ENCODE peak calls at places on chromosomes 5 and 9, in six cellular contexts. P, X, E, H, U and Z are unnamed samples.

GRCh38 chr5:79816014-79816413 is 126.4 kb downstream of the CMYA5 start:
- DNase-seq in H (no peak), P (no peak), X (no peak), U (no peak), E (no peak), Z (no peak)

GRCh38 chr9:34124103-34124502 is 2.4 kb downstream of the DCAF12 start:
- DNase-seq in E (no peak), H (no peak), U (no peak), P (peak; percentile 64), X (no peak), Z (no peak)

GRCh38 chr5:35617435-35618296 is at the start of gene SPEF2:
- DNase-seq in U (peak; percentile 74), X (peak; percentile 84), P (peak; percentile 92), E (peak; percentile 74), H (peak; percentile 90), Z (peak; percentile 69)

GRCh38 chr9:72952914-72953313 is at the start of gene ALDH1A1:
- DNase-seq in P (no peak), H (peak; percentile 42), U (no peak), X (peak; percentile 64), E (no peak), Z (no peak)

GRCh38 chr9:134408939-134409737 is 82.9 kb downstream of the RXRA start:
- DNase-seq in H (no peak), P (peak; percentile 90), E (no peak), U (no peak), X (no peak), Z (no peak)

GRCh38 chr9:129547063-129547462 is 73.8 kb downstream of the C9orf50 start:
- DNase-seq in P (no peak), E (no peak), X (no peak), U (no peak), H (no peak), Z (no peak)

GRCh38 chr5:140822281-140822629 is 842 bp downstream of the PCDHA5 start:
- DNase-seq in E (no peak), X (no peak), U (no peak), P (no peak), H (no peak), Z (no peak)

GRCh38 chr5:16345454-16345853 is 120.1 kb downstream of the ZNF622 start:
- DNase-seq in U (no peak), X (no peak), H (no peak), E (no peak), P (no peak), Z (no peak)

GRCh38 chr5:98349251-98349989 is 424.0 kb upstream of the RGMB start:
- DNase-seq in E (no peak), U (no peak), P (no peak), H (peak; percentile 37), X (no peak), Z (peak; percentile 64)

GRCh38 chr9:79663878-79664277 is 92.1 kb downstream of the TLE4 start:
- DNase-seq in E (no peak), H (no peak), P (no peak), U (no peak), X (no peak), Z (no peak)

GRCh38 chr5:88826959-88827585 is 55.9 kb downstream of the MEF2C start:
- DNase-seq in E (peak; percentile 49), P (peak; percentile 79), X (peak; percentile 33), H (peak; percentile 42), U (peak; percentile 55), Z (peak; percentile 58)
- H3K4me3 ChIP-seq in E (no peak overlapping the region), P (peak overlapping the region; percentile 10), X (no peak overlapping the region), H (no peak overlapping the region), U (no peak overlapping the region), Z (no peak overlapping the region)

DNA sequence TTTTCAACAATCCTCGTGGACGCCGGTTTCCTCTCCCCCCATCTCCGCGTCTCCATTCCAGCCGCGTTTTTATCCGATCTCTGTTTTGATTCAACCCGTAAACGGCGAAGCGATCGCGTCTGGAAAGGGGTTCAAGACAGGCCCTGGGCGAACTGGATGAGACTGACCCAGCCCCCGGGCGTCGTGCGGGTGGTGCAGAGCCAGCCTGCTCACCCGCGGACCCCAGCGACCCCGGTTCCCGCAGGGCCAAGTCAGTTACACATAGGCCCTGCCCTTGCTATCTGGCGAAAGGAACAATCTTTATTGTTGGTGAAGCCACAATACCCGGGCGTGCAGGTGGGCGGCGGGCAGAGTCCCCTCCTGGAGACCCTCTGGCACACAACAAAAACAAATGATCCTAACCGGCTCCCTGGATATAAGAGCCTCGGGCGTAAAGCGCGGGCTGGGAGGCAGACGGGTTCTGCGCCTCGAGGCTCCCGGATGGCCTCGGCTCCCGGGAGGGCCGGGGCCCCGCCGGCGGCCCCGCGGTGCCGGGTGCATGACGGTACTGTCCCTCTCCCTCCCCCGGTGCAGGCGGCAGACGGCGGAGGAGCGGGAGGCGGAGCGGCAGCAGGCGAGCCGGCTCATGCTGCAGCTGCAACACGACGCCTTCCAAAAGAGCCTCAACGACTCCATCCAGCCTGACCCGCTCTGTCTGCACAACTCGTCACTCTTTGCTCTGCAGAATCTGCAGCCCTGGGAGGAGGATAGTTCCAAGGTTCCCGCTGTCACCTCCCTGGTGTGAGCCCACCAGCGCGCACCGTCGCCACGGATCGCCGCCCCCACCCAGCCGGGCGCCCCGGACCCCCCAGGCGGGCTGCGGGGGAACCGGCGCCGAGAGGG is 2.0 kb downstream of the TLX3 start:
- DNase-seq in E (no peak), H (no peak), U (no peak), X (no peak), P (no peak), Z (no peak)
- H3K4me3 ChIP-seq in E (no peak overlapping the region), H (no peak overlapping the region), U (no peak overlapping the region), X (no peak overlapping the region), P (peak overlapping the region; percentile 5), Z (peak overlapping the region; percentile 5)

DNA sequence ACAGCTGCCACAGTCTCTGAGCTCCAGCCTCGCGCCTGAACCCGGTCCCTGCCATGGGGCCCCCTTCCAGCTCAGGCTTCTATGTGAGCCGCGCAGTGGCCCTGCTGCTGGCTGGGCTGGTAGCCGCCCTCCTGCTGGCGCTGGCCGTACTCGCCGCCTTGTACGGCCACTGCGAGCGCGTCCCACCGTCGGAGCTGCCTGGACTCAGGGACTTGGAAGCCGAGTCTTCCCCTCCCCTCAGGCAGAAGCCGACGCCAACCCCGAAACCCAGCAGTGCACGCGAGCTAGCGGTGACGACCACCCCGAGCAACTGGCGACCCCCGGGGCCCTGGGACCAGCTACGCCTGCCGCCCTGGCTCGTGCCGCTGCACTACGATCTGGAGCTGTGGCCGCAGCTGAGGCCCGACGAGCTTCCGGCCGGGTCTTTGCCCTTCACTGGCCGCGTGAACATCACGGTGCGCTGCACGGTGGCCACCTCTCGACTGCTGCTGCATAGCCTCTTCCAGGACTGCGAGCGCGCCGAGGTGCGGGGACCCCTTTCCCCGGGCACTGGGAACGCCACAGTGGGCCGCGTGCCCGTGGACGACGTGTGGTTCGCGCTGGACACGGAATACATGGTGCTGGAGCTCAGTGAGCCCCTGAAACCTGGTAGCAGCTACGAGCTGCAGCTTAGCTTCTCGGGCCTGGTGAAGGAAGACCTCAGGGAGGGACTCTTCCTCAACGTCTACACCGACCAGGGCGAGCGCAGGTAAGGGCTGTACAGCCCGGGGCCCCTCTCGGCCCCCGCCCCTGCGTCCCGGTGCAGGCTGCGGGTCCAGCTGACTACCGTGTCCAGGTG is 509 bp downstream of the LVRN start:
- DNase-seq in H (no peak), E (no peak), U (no peak), X (peak; percentile 7), P (peak; percentile 76), Z (no peak)
- H3K4me3 ChIP-seq in H (peak overlapping the region; percentile 48), E (no peak overlapping the region), U (peak overlapping the region; percentile 40), X (no peak overlapping the region), P (peak overlapping the region; percentile 26), Z (peak overlapping the region; percentile 36)

GRCh38 chr9:37424686-37425297 is 2.3 kb downstream of the GRHPR start:
- DNase-seq in H (no peak), X (no peak), P (no peak), U (no peak), E (no peak), Z (no peak)

GRCh38 chr9:37424204-37424685 is 1.7 kb downstream of the GRHPR start:
- DNase-seq in H (no peak), U (no peak), E (no peak), X (no peak), P (no peak), Z (no peak)

GRCh38 chr9:37422289-37423104 is at the start of gene GRHPR:
- DNase-seq in H (peak; percentile 65), X (peak; percentile 94), E (peak; percentile 83), U (no peak), P (peak; percentile 98), Z (peak; percentile 16)

GRCh38 chr9:37421914-37422288 is 595 bp upstream of the GRHPR start:
- DNase-seq in U (no peak), H (no peak), E (no peak), X (no peak), P (no peak), Z (no peak)

GRCh38 chr9:37423508-37423907 is 1.0 kb downstream of the GRHPR start:
- DNase-seq in E (no peak), P (no peak), H (no peak), U (no peak), X (no peak), Z (no peak)
- H3K4me3 ChIP-seq in E (no peak overlapping the region), P (peak overlapping the region; percentile 74), H (peak overlapping the region; percentile 82), U (peak overlapping the region; percentile 92), X (no peak overlapping the region), Z (peak overlapping the region; percentile 85)

GRCh38 chr5:134550271-134551214 is 25.1 kb downstream of the JADE2 start:
- DNase-seq in H (no peak), P (no peak), E (no peak), X (no peak), U (no peak), Z (no peak)

GRCh38 chr5:134545070-134545868 is 19.8 kb downstream of the JADE2 start:
- DNase-seq in X (peak; percentile 49), P (peak; percentile 85), U (no peak), H (peak; percentile 82), E (no peak), Z (peak; percentile 71)

GRCh38 chr5:134549714-134550113 is 24.2 kb downstream of the JADE2 start:
- DNase-seq in E (no peak), P (no peak), U (no peak), X (no peak), H (no peak), Z (peak; percentile 61)

GRCh38 chr5:134547999-134548626 is 22.6 kb downstream of the JADE2 start:
- DNase-seq in X (no peak), U (no peak), E (no peak), P (no peak), H (no peak), Z (no peak)

DNA sequence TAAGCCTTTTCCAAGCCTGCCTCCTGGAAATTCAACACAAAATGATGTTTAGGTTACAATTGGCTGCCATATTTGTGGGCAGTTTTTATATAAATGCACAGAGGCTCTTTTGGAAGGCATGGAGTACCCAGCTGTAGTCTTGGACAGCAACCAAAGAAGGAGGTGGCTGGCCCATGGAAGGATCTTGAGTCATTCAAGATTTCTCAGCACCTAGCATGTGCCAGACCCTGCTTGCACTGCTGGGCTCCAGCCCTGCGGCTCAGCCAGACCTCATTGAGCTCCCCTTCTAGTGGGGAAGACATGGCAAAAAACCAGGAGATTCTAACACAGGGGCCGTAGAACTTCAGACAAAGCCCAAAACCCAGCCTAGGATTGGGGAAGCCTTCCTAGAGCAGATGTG is 22.1 kb downstream of the JADE2 start:
- DNase-seq in X (no peak), E (no peak), P (no peak), H (peak; percentile 82), U (peak; percentile 81), Z (peak; percentile 63)
- H3K4me3 ChIP-seq in X (no peak overlapping the region), E (no peak overlapping the region), P (no peak overlapping the region), H (no peak overlapping the region), U (no peak overlapping the region), Z (no peak overlapping the region)

DNA sequence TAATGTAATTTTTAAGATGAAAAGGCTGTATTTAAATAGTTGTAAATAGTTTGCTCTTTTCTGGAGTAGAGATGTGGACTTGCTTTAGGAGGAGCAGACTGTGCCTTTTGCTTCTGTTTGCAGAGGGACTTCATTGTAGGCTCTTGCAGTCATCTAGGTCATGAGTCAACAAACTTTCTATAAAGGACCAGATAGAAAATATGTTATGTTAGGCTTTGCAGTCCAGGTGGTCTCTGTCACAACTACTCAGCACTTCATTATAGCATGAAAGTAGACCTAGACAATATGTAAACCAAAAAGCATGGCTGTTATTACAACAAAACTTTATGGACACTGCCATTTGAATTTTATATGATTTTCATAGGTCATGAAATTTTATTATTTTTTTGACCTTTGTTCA is 136.3 kb upstream of the TNC start:
- DNase-seq in E (no peak), X (no peak), H (peak; percentile 19), P (no peak), U (no peak), Z (no peak)
- H3K4me3 ChIP-seq in E (no peak overlapping the region), X (no peak overlapping the region), H (no peak overlapping the region), P (no peak overlapping the region), U (no peak overlapping the region), Z (no peak overlapping the region)